ENCODE peak calls at places on chromosomes 7 and 10, in five cellular contexts. One of them, this sample, is unnamed. For H3K27me3, the result is how much of the 10 kb centered on the place peaks cover.

GRCh38 chr10:46550795-46551700 is 5.4 kb downstream of the GPRIN2 start:
- DNase-seq in left lung: no peak
- DNase-seq in CD4-positive, alpha-beta T cell: no peak
- DNase-seq in neural progenitor cell: no peak
- DNase-seq in tibial artery: peak
- DNase-seq in this sample: no peak

GRCh38 chr7:151552352-151553028 is 32.8 kb upstream of the RHEB start:
- DNase-seq in neural progenitor cell: no peak
- DNase-seq in CD4-positive, alpha-beta T cell: no peak
- DNase-seq in tibial artery: no peak
- DNase-seq in left lung: no peak
- DNase-seq in this sample: no peak

GRCh38 chr7:94654764-94655561 is 970 bp downstream of the SGCE start:
- DNase-seq in CD4-positive, alpha-beta T cell: no peak
- DNase-seq in tibial artery: no peak
- DNase-seq in neural progenitor cell: peak
- DNase-seq in left lung: peak
- DNase-seq in this sample: no peak

GRCh38 chr10:87973635-87974034 is 110.2 kb downstream of the PTEN start:
- DNase-seq in tibial artery: no peak
- DNase-seq in left lung: no peak
- DNase-seq in CD4-positive, alpha-beta T cell: no peak
- DNase-seq in neural progenitor cell: no peak
- DNase-seq in this sample: no peak

GRCh38 chr10:79223001-79223345 is 124.3 kb upstream of the PPIF start:
- DNase-seq in left lung: no peak
- DNase-seq in tibial artery: no peak
- DNase-seq in neural progenitor cell: peak
- DNase-seq in CD4-positive, alpha-beta T cell: no peak
- DNase-seq in this sample: no peak

GRCh38 chr7:20198295-20198694 is 18.9 kb downstream of the MACC1 start:
- DNase-seq in left lung: no peak
- DNase-seq in neural progenitor cell: no peak
- DNase-seq in tibial artery: no peak
- DNase-seq in CD4-positive, alpha-beta T cell: no peak
- DNase-seq in this sample: no peak

GRCh38 chr10:117926491-117926890 is 120.2 kb downstream of the RAB11FIP2 start:
- DNase-seq in tibial artery: no peak
- DNase-seq in CD4-positive, alpha-beta T cell: no peak
- DNase-seq in neural progenitor cell: no peak
- DNase-seq in left lung: no peak
- DNase-seq in this sample: no peak

GRCh38 chr10:103584216-103585010 is 90.9 kb downstream of the NEURL1 start:
- DNase-seq in neural progenitor cell: no peak
- DNase-seq in CD4-positive, alpha-beta T cell: peak
- DNase-seq in left lung: peak
- DNase-seq in tibial artery: no peak
- DNase-seq in this sample: peak

GRCh38 chr7:132614428-132615076 is 38.3 kb upstream of the PLXNA4 start:
- DNase-seq in neural progenitor cell: peak
- DNase-seq in left lung: peak
- DNase-seq in tibial artery: peak
- DNase-seq in CD4-positive, alpha-beta T cell: no peak
- DNase-seq in this sample: no peak

GRCh38 chr7:31053986-31054385 is 1.9 kb downstream of the ADCYAP1R1 start:
- DNase-seq in CD4-positive, alpha-beta T cell: no peak
- DNase-seq in neural progenitor cell: no peak
- DNase-seq in tibial artery: no peak
- DNase-seq in left lung: no peak
- DNase-seq in this sample: no peak

GRCh38 chr7:29116361-29116760 is 30.0 kb downstream of the CPVL start:
- DNase-seq in left lung: no peak
- DNase-seq in neural progenitor cell: no peak
- DNase-seq in CD4-positive, alpha-beta T cell: no peak
- DNase-seq in tibial artery: no peak
- DNase-seq in this sample: no peak

GRCh38 chr7:149440222-149440621 is 20.6 kb downstream of the ZNF777 start:
- DNase-seq in tibial artery: no peak
- DNase-seq in left lung: no peak
- DNase-seq in CD4-positive, alpha-beta T cell: no peak
- DNase-seq in neural progenitor cell: no peak
- DNase-seq in this sample: no peak

GRCh38 chr7:3495530-3495929 is 194.5 kb downstream of the SDK1 start:
- DNase-seq in tibial artery: no peak
- DNase-seq in CD4-positive, alpha-beta T cell: no peak
- DNase-seq in neural progenitor cell: no peak
- DNase-seq in left lung: no peak
- DNase-seq in this sample: no peak

GRCh38 chr7:38548605-38549004 is 82.6 kb downstream of the AMPH start:
- DNase-seq in CD4-positive, alpha-beta T cell: no peak
- DNase-seq in neural progenitor cell: no peak
- DNase-seq in tibial artery: no peak
- DNase-seq in left lung: no peak
- DNase-seq in this sample: no peak

GRCh38 chr10:111821876-111822275 is 361.7 kb downstream of the GPAM start:
- DNase-seq in tibial artery: no peak
- DNase-seq in CD4-positive, alpha-beta T cell: no peak
- DNase-seq in left lung: no peak
- DNase-seq in neural progenitor cell: no peak
- DNase-seq in this sample: no peak

GRCh38 chr7:74365320-74366022 is 76.3 kb downstream of the CLIP2 start:
- DNase-seq in left lung: no peak
- DNase-seq in tibial artery: peak
- DNase-seq in CD4-positive, alpha-beta T cell: no peak
- DNase-seq in neural progenitor cell: peak
- DNase-seq in this sample: no peak

GRCh38 chr7:55252386-55252785 is 112.8 kb upstream of the LANCL2 start:
- DNase-seq in left lung: no peak
- DNase-seq in tibial artery: no peak
- DNase-seq in CD4-positive, alpha-beta T cell: no peak
- DNase-seq in neural progenitor cell: no peak
- DNase-seq in this sample: no peak

GRCh38 chr10:23293973-23294372 is 50.6 kb downstream of the C10orf67 start:
- DNase-seq in tibial artery: no peak
- DNase-seq in neural progenitor cell: peak
- DNase-seq in left lung: no peak
- DNase-seq in CD4-positive, alpha-beta T cell: no peak
- DNase-seq in this sample: no peak

GRCh38 chr7:155398944-155399343 is 59.0 kb upstream of the EN2 start:
- DNase-seq in tibial artery: no peak
- DNase-seq in CD4-positive, alpha-beta T cell: no peak
- DNase-seq in neural progenitor cell: no peak
- DNase-seq in left lung: no peak
- DNase-seq in this sample: no peak

DNA sequence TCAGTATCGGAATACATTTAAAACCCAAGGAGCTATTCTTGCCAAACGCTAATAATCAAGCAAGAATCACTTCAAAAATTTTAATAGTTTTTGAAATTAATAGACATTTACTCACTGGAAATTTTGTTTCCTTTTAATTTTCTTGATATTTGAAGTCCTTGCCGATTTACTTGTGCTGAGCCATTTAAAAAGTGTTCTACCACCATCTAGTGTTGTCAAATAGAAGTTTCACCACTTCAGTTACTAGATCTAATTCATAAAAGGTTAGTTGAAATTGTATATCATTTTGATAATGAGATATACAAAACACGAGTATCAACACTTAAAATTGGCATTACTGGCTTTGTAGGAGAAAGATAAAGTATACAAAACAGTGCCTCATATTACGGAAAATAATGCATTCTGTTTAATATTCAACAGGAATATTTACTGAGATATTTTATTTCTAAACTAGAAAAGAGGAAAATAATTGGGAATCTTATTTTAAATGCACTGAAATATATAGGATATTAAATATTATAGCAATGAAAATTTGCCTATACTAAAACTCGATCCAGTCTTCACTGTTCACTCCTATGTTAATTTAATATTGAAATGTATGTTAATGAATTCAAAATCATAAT is 664.8 kb upstream of the SEMA3D start:
- DNase-seq in CD4-positive, alpha-beta T cell: no peak
- DNase-seq in tibial artery: no peak
- DNase-seq in neural progenitor cell: peak
- DNase-seq in left lung: no peak
- DNase-seq in this sample: no peak
- TF ChIP-seq CTCF in CD4-positive, alpha-beta T cell: no peak
- TF ChIP-seq CTCF in tibial artery: no peak
- TF ChIP-seq CTCF in neural progenitor cell: peak
- TF ChIP-seq CTCF in left lung: no peak
- TF ChIP-seq CTCF in this sample: no peak

DNA sequence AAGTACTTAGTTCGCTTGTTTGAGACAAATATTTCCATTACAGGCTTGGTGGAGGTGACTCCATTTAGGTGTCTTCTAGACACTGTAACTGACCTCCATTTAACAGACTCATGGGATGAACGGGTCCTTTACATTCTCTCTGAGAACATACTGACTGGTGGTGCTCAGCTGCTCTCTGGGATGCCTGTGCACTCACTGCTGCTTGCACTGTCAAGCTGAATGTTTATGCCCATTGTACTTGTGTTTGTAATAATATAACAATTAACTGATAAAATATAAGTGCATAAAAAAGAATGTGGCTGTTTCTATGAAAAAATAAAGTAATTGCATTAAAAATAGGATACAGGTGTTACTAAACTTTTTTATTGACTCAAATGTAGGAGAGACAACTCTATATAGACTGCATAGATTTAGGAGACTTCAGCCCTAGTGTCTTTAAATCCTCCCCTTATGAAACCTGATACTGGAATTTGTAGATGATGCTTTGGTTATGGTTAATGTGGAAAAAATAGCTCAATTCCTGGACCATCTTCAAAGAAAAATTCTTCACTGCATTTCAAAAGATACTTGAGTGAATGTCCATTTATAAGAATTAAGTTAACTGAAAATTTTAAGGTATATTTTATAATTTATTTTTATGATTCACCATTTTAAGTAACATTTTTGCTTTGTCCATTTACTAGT is 85.4 kb downstream of the CDK14 start:
- DNase-seq in neural progenitor cell: no peak
- DNase-seq in CD4-positive, alpha-beta T cell: no peak
- DNase-seq in tibial artery: no peak
- DNase-seq in left lung: no peak
- DNase-seq in this sample: no peak
- H3K27me3 ChIP-seq in neural progenitor cell: under half
- H3K27me3 ChIP-seq in CD4-positive, alpha-beta T cell: under half
- H3K27me3 ChIP-seq in tibial artery: under half
- H3K27me3 ChIP-seq in left lung: under half
- H3K27me3 ChIP-seq in this sample: under half

GRCh38 chr7:108497082-108497725 is 28.7 kb downstream of the PNPLA8 start:
- DNase-seq in CD4-positive, alpha-beta T cell: peak
- DNase-seq in left lung: no peak
- DNase-seq in neural progenitor cell: peak
- DNase-seq in tibial artery: peak
- DNase-seq in this sample: peak
- TF ChIP-seq CTCF in CD4-positive, alpha-beta T cell: peak
- TF ChIP-seq CTCF in left lung: peak
- TF ChIP-seq CTCF in neural progenitor cell: peak
- TF ChIP-seq CTCF in tibial artery: peak
- TF ChIP-seq CTCF in this sample: peak

GRCh38 chr10:29931833-29932232 is 127.6 kb downstream of the JCAD start:
- DNase-seq in CD4-positive, alpha-beta T cell: no peak
- DNase-seq in neural progenitor cell: no peak
- DNase-seq in tibial artery: no peak
- DNase-seq in left lung: no peak
- DNase-seq in this sample: no peak
- H3K27me3 ChIP-seq in CD4-positive, alpha-beta T cell: under half
- H3K27me3 ChIP-seq in neural progenitor cell: under half
- H3K27me3 ChIP-seq in tibial artery: under half
- H3K27me3 ChIP-seq in left lung: under half
- H3K27me3 ChIP-seq in this sample: under half

This sample was measured in CD8-positive, alpha-beta T cell.